ENCODE peak calls at places on chromosomes 3 and 15, in seven cellular contexts. W is astrocyte; T is astrocyte of the cerebellum; I is left cardiac atrium; M is activated CD4-positive, alpha-beta T cell treated with anti-CD3 and anti-CD28 coated beads, Interleukin-2, amount 50 U/mL, for 1 hour; X is stimulated activated CD4-positive, alpha-beta T cell treated with anti-CD3 and anti-CD28 coated beads, TNF-alpha, amount 100 ng/mL, for 48 hours; D is adrenal gland. Y is an unnamed sample.

GRCh38 chr3:161371441-161372320 is at the start of gene SPTSSB:
- DNase-seq in T (no peak), I (peak; percentile 25), M (peak; percentile 43), W (no peak), D (peak; percentile 18), X (no peak), Y (peak; percentile 33)

GRCh38 chr3:111538687-111539086 is 3.3 kb upstream of the CD96 start:
- DNase-seq in W (peak; percentile 66), I (no peak), T (peak; percentile 27), M (no peak), X (no peak), D (no peak), Y (no peak)

GRCh38 chr3:67402873-67403272 is 251.5 kb downstream of the SUCLG2 start:
- DNase-seq in D (no peak), T (no peak), X (no peak), I (no peak), W (no peak), M (no peak), Y (no peak)

GRCh38 chr3:120678984-120679383 is 3.1 kb downstream of the HGD start:
- DNase-seq in X (no peak), D (no peak), M (no peak), T (no peak), I (no peak), W (peak; percentile 12), Y (no peak)

GRCh38 chr3:154334973-154335420 is 10.7 kb upstream of the DHX36 start:
- DNase-seq in M (no peak), T (peak; percentile 38), W (peak; percentile 23), I (no peak), D (no peak), X (no peak), Y (no peak)

GRCh38 chr15:52137432-52138357 is 25.1 kb upstream of the BCL2L10 start:
- DNase-seq in T (no peak), D (no peak), I (no peak), M (no peak), X (no peak), W (no peak), Y (no peak)

GRCh38 chr3:40911928-40912327 is 287.4 kb upstream of the CTNNB1 start:
- DNase-seq in I (no peak), D (no peak), T (no peak), W (no peak), M (no peak), X (no peak), Y (no peak)

GRCh38 chr3:45105855-45106655 is 40.1 kb downstream of the CDCP1 start:
- DNase-seq in T (peak; percentile 94), W (peak; percentile 94), I (no peak), D (no peak), M (peak; percentile 54), X (peak; percentile 55), Y (no peak)

GRCh38 chr3:147120029-147120428 is 286.3 kb downstream of the ZIC4 start:
- DNase-seq in X (no peak), T (peak; percentile 37), M (no peak), I (no peak), D (no peak), W (peak; percentile 4), Y (no peak)

GRCh38 chr15:92637621-92638020 is 18.0 kb downstream of the FAM174B start:
- DNase-seq in T (no peak), I (no peak), D (no peak), X (no peak), M (no peak), W (no peak), Y (peak; percentile 38)

GRCh38 chr3:183762304-183762703 is 63.1 kb downstream of the MAP6D1 start:
- DNase-seq in T (no peak), X (no peak), M (no peak), W (no peak), D (no peak), I (no peak), Y (no peak)

GRCh38 chr15:63288342-63288741 is 10.9 kb downstream of the APH1B start:
- DNase-seq in X (no peak), M (no peak), W (no peak), I (no peak), D (no peak), T (no peak), Y (no peak)

GRCh38 chr3:127959873-127960272 is 44.8 kb downstream of the KBTBD12 start:
- DNase-seq in M (no peak), I (peak; percentile 34), D (peak; percentile 31), T (no peak), W (no peak), X (no peak), Y (peak; percentile 52)

GRCh38 chr3:180246688-180247195 is 210.0 kb upstream of the PEX5L start:
- DNase-seq in T (no peak), I (no peak), X (no peak), W (no peak), D (no peak), M (no peak), Y (no peak)

GRCh38 chr3:75781079-75781745 is 4.1 kb downstream of the ZNF717 start:
- DNase-seq in I (no peak), T (no peak), W (no peak), D (no peak), X (no peak), M (no peak), Y (no peak)

GRCh38 chr3:38598791-38599190 is 50.7 kb downstream of the SCN5A start:
- DNase-seq in D (no peak), T (no peak), M (no peak), X (no peak), W (no peak), I (no peak), Y (no peak)

GRCh38 chr3:49389297-49389696 is 22.5 kb downstream of the RHOA start:
- DNase-seq in W (no peak), I (no peak), D (no peak), M (no peak), X (no peak), T (no peak), Y (no peak)